ENCODE peak calls at places on chromosomes 6 and 20, in five cellular contexts. One of them, this sample, is unnamed.
A peak's percentile ranks its signal among the peaks of the same experiment; 100 is the strongest.

GRCh38 chr6:45424628-45424955 is 46.9 kb upstream of the SUPT3H start:
- DNase-seq in retina: no peak
- DNase-seq in 8988T: no peak
- DNase-seq in SK-MEL-5: no peak
- DNase-seq in EL: no peak
- DNase-seq in this sample: no peak

GRCh38 chr20:51127713-51128112 is 104.8 kb upstream of the KCNG1 start:
- DNase-seq in 8988T: no peak
- DNase-seq in retina: no peak
- DNase-seq in SK-MEL-5: no peak
- DNase-seq in EL: no peak
- DNase-seq in this sample: no peak

GRCh38 chr20:24721891-24722530 is 227.1 kb upstream of the CST7 start:
- DNase-seq in SK-MEL-5: no peak
- DNase-seq in EL: no peak
- DNase-seq in 8988T: no peak
- DNase-seq in retina: no peak
- DNase-seq in this sample: no peak

GRCh38 chr6:22774129-22774528 is 204.8 kb downstream of the HDGFL1 start:
- DNase-seq in retina: no peak
- DNase-seq in SK-MEL-5: no peak
- DNase-seq in 8988T: no peak
- DNase-seq in EL: no peak
- DNase-seq in this sample: no peak

GRCh38 chr6:125293587-125293986 is 8.2 kb downstream of the HDDC2 start:
- DNase-seq in SK-MEL-5: no peak
- DNase-seq in 8988T: no peak
- DNase-seq in retina: no peak
- DNase-seq in EL: no peak
- DNase-seq in this sample: no peak

GRCh38 chr6:35199866-35200265 is 13.9 kb upstream of the SCUBE3 start:
- DNase-seq in 8988T: no peak
- DNase-seq in EL: no peak
- DNase-seq in SK-MEL-5: no peak
- DNase-seq in retina: no peak
- DNase-seq in this sample: no peak

GRCh38 chr20:50366270-50367103 is 143.7 kb upstream of the PTPN1 start:
- DNase-seq in retina: no peak
- DNase-seq in EL: peak; percentile 61
- DNase-seq in 8988T: no peak
- DNase-seq in SK-MEL-5: peak; percentile 73
- DNase-seq in this sample: peak; percentile 84

GRCh38 chr6:137213813-137214212 is 5.4 kb downstream of the IFNGR1 start:
- DNase-seq in 8988T: no peak
- DNase-seq in retina: no peak
- DNase-seq in EL: no peak
- DNase-seq in SK-MEL-5: no peak
- DNase-seq in this sample: no peak